ENCODE peak calls at places on chromosome 4, in five cellular contexts. M, X, O, L and S are unnamed samples. For H3K4me1 and H3K36me3, the result is how much of the 10 kb centered on the place peaks cover.

GRCh38 chr4:26707342-26707741 is 123.5 kb downstream of the TBC1D19 start:
- DNase-seq in M (no peak), O (no peak), L (no peak), X (no peak), S (no peak)

GRCh38 chr4:2937986-2938385 is 25.2 kb downstream of the NOP14 start:
- DNase-seq in O (no peak), X (no peak), M (peak), L (no peak), S (peak)

GRCh38 chr4:10506077-10506476 is 48.9 kb upstream of the ZNF518B start:
- DNase-seq in L (no peak), O (no peak), M (no peak), X (no peak), S (no peak)

GRCh38 chr4:185256444-185256843 is 47.0 kb downstream of the SNX25 start:
- DNase-seq in X (no peak), O (no peak), L (no peak), M (no peak), S (no peak)

GRCh38 chr4:52244773-52245360 is 193.8 kb downstream of the SPATA18 start:
- DNase-seq in O (no peak), X (no peak), M (no peak), L (no peak), S (no peak)

GRCh38 chr4:56128231-56128630 is 179.5 kb downstream of the CEP135 start:
- DNase-seq in L (no peak), X (no peak), M (no peak), O (no peak), S (no peak)

GRCh38 chr4:5037553-5038551 is 13.4 kb upstream of the STK32B start:
- DNase-seq in M (no peak), L (no peak), O (no peak), X (no peak), S (no peak)

GRCh38 chr4:1843852-1844251 is 12.1 kb downstream of the LETM1 start:
- DNase-seq in M (peak), O (no peak), L (no peak), X (no peak), S (no peak)

GRCh38 chr4:138864961-138865720 is 150.4 kb upstream of the NOCT start:
- DNase-seq in O (no peak), M (no peak), L (no peak), X (no peak), S (no peak)

GRCh38 chr4:165580379-165580905 is 201.6 kb downstream of the CPE start:
- DNase-seq in M (no peak), L (no peak), X (no peak), O (no peak), S (no peak)

GRCh38 chr4:139622856-139623255 is 42.8 kb upstream of the MGST2 start:
- DNase-seq in X (no peak), O (no peak), M (no peak), L (no peak), S (no peak)

GRCh38 chr4:188993871-188994270 is 854.6 kb downstream of the TRIML1 start:
- DNase-seq in X (no peak), M (no peak), O (no peak), L (no peak), S (no peak)

GRCh38 chr4:182447938-182448280 is 204.7 kb downstream of the TENM3 start:
- DNase-seq in O (no peak), M (no peak), X (no peak), L (no peak), S (no peak)

GRCh38 chr4:110005461-110006056 is 92.9 kb downstream of the EGF start:
- DNase-seq in M (no peak), L (no peak), O (peak), X (peak), S (no peak)

GRCh38 chr4:4673070-4673469 is 131.2 kb upstream of the STX18 start:
- DNase-seq in O (no peak), L (no peak), M (no peak), X (no peak), S (no peak)

GRCh38 chr4:42152507-42153504 is at the start of gene BEND4:
- DNase-seq in O (no peak), L (no peak), X (no peak), M (no peak), S (no peak)

GRCh38 chr4:185567828-185568442 is 32.6 kb upstream of the PDLIM3 start:
- DNase-seq in X (no peak), O (peak), M (peak), L (no peak), S (peak)

GRCh38 chr4:185093573-185093972 is 49.5 kb upstream of the SLC25A4 start:
- DNase-seq in L (no peak), X (no peak), O (no peak), M (no peak), S (no peak)

GRCh38 chr4:3676907-3677495 is 89.2 kb upstream of the ADRA2C start:
- DNase-seq in M (no peak), O (no peak), L (no peak), X (no peak), S (no peak)

GRCh38 chr4:25379591-25379990 is 2.5 kb downstream of the ANAPC4 start:
- DNase-seq in L (no peak), M (no peak), O (no peak), X (no peak), S (no peak)

GRCh38 chr4:10084651-10085320 is 31.8 kb downstream of the WDR1 start:
- DNase-seq in L (no peak), X (no peak), M (peak), O (no peak), S (no peak)

GRCh38 chr4:37953620-37954325 is 6.4 kb upstream of the PTTG2 start:
- DNase-seq in O (no peak), M (no peak), X (no peak), L (no peak), S (no peak)

GRCh38 chr4:150336676-150337412 is 245.1 kb upstream of the MAB21L2 start:
- DNase-seq in L (no peak), M (no peak), O (no peak), X (no peak), S (no peak)

GRCh38 chr4:39046243-39046642 is 14.0 kb upstream of the TMEM156 start:
- DNase-seq in L (no peak), X (no peak), M (no peak), O (no peak), S (no peak)

GRCh38 chr4:71231753-71232420 is 106.9 kb upstream of the SLC4A4 start:
- DNase-seq in X (no peak), L (no peak), O (no peak), M (no peak), S (no peak)

GRCh38 chr4:69210911-69211310 is 3.6 kb downstream of the UGT2B11 start:
- DNase-seq in M (no peak), L (no peak), X (no peak), O (no peak), S (no peak)

GRCh38 chr4:147518846-147519767 is 38.2 kb downstream of the EDNRA start:
- DNase-seq in X (peak), M (no peak), O (no peak), L (peak), S (peak)

GRCh38 chr4:2819244-2820215 is 24.1 kb upstream of the ADD1 start:
- DNase-seq in O (no peak), L (no peak), M (no peak), X (no peak), S (no peak)

GRCh38 chr4:124899997-124900396 is 187.5 kb upstream of the ANKRD50 start:
- DNase-seq in O (no peak), M (no peak), L (no peak), X (no peak), S (no peak)

GRCh38 chr4:102629686-102630085 is 128.5 kb downstream of the NFKB1 start:
- DNase-seq in X (no peak), M (no peak), L (no peak), O (no peak), S (no peak)

GRCh38 chr4:25857851-25858400 is 4.9 kb downstream of the SEL1L3 start:
- DNase-seq in O (no peak), X (no peak), M (no peak), L (no peak), S (no peak)

GRCh38 chr4:1255151-1255550 is 6.2 kb upstream of the CTBP1 start:
- DNase-seq in M (no peak), X (no peak), L (no peak), O (no peak), S (no peak)

GRCh38 chr4:118955515-118955914 is 66.9 kb downstream of the SYNPO2 start:
- DNase-seq in M (no peak), O (no peak), L (no peak), X (no peak), S (no peak)

GRCh38 chr4:7845493-7846124 is 94.1 kb downstream of the AFAP1 start:
- DNase-seq in X (no peak), O (no peak), M (no peak), L (no peak), S (no peak)
- H3K4me1 ChIP-seq in X (under half), O (half or more), M (under half), L (under half), S (under half)

DNA sequence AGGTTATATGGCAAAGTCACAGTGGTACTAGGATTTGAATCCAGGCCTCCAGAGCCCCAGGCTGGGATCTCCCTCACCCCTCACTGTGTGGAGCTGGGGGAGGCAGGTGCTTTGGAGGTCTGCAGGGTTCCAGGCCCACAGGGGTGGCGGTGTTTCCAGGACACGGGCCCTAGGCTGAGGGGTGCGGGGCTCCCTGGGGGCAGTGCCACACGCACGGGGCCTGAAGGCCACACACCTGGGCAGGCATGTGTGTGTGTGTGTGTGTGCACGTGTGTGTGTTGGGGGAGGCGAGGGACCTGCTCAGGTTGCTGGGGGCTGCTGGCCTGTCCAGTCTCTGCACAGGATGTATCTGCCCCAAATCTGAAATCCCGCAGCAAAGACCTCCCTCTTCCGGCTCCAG is 18.8 kb downstream of the SH3TC1 start:
- DNase-seq in O (no peak), L (no peak), M (no peak), X (no peak), S (no peak)
- H3K36me3 ChIP-seq in O (under half), L (under half), M (under half), X (under half), S (under half)

DNA sequence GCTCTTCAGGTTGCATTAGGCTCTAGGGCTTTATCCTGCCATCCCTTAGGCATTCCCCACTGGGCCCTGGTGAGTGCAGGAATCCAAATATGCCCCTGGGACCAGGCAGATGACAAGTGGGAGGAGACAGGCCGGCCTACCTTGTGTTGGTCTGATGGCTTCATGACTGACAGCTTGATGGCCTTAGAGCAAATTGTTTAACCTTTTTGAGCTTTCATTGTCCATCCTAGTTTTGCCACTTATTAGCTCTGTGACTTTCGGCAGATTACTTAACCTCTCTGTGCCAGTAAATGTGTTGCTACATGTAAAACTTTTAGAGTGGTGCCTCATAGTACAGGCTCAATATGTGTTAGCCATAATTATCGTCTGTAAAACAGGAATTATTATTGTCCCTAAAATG is 4.4 kb downstream of the KIT start:
- DNase-seq in O (no peak), X (no peak), M (no peak), L (no peak), S (no peak)
- H3K27ac ChIP-seq in O (no peak), X (no peak), M (no peak), L (no peak), S (no peak)

DNA sequence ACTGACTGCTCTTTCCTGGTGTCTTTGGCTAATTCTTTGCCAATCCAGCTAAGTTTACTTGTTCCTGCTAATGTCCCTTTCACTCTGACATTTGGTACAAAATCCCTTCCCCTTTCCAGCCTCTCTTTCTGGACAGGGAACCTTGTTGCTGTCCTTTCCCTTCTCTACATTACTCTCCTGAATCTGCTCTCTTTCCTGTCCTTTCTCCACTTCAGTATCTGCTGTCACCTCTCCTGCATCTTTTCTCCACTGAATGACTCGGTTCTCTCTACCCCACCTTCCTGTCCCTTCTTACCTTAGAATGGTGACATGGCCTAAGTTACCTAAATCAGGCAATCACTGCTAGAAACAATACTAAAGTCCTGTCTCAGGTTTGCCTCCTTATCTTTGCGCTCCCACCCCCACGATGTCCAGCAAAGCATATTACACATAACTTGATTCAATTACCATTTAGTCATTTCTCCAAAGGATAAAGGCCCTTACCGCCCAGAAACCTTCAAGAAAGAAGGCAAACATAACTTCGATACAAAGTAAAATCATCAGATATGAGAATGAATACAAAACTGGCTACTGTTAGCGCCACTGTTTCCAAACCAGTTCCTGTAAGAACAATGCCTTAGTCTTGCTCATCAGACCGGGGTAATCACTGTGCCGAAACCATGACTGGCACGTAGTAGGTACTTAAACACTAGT is 887 bp downstream of the BOD1L1 start:
- DNase-seq in M (no peak), X (no peak), L (no peak), O (no peak), S (no peak)
- H3K4me1 ChIP-seq in M (under half), X (under half), L (under half), O (under half), S (under half)

DNA sequence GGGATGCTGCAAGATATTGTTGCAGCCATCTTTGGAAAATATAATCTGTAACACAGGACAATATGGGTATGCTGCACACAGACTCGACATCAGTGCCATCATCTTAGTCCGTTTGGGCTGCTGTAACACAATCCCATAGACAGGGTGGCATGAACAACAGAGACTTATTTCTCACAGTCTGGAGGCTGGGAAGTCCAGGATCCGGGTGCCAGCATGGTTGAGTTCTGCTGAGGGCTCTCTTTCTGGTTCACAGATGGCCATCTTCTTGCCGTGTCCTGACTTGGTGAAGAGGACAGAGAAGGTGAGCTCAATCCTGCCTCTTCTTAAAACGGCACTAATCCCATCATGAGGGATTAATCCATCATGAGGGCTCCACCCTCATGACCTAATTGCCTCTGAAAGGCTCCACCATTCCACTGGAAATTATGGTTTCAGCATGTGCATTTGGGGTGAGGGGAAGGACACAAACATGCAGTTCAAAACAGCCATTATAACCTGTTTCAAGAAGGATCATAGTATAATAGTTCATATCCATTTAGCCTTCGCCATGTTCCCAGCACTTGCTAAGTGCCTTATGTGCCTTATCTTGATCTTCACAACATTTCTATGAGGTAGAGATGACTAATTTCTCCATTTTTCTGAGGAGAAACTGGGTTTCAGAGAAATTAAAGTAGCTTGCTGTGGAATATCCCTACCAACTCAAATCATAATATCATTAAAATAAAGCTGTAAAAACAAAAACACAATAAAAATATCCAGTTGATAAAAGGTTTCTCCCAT is 27.9 kb upstream of the SPP1 start:
- DNase-seq in X (no peak), L (no peak), M (no peak), O (no peak), S (no peak)
- H3K36me3 ChIP-seq in X (under half), L (under half), M (under half), O (under half), S (under half)

DNA sequence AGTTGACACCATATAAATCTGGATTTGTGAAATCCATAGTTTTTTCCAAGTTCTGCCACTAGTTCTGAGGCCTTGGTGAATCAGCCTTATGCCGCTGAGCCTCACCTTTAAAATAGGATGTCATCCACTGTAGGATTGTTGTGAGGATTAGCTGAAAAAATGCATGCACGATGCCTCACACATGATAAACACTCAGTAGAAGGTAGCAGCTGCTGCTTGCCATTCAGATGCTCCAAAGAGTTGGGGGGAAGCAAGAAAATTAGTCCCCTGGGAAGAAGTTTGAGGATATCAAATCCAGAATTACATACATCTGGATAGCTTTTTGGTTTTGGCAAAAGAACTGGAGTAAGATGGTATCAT is 7.4 kb downstream of the MMAA start:
- DNase-seq in O (no peak), X (no peak), L (no peak), M (no peak), S (no peak)
- H3K27ac ChIP-seq in O (no peak), X (no peak), L (no peak), M (no peak), S (no peak)

GRCh38 chr4:153530284-153530995 is 64.3 kb downstream of the TMEM131L start:
- DNase-seq in L (no peak), X (no peak), M (no peak), O (peak), S (no peak)
- H3K4me1 ChIP-seq in L (half or more), X (half or more), M (half or more), O (half or more), S (under half)

GRCh38 chr4:82818974-82819662 is 20.5 kb upstream of the SCD5 start:
- DNase-seq in M (no peak), L (no peak), O (no peak), X (no peak), S (no peak)
- H3K36me3 ChIP-seq in M (half or more), L (under half), O (half or more), X (half or more), S (under half)

GRCh38 chr4:184019667-184020665 is 114.9 kb downstream of the STOX2 start:
- DNase-seq in O (no peak), M (no peak), X (no peak), L (no peak), S (no peak)
- H3K27ac ChIP-seq in O (no peak), M (no peak), X (no peak), L (no peak), S (peak)

DNA sequence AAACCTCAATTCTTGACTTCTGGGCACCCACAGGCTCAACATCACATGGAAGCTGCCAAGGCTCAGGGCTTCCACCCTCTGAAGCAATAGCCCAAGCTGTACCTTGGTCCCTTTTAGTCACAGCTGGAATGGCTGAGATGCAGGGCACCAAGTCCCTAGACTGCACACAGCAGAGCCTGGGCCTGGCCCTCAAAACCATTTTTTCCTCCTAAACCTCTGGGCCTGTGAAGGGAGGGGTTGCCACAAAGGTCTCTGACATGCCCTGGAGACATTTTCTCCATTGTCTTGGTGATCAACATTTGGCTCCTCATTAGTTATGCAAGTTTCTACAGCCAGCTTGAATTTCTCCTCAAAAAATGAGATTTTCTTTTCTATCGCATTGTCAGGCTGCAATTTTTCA is 382.7 kb upstream of the RASGEF1B start:
- DNase-seq in X (no peak), O (no peak), M (no peak), L (no peak), S (no peak)
- H3K4me1 ChIP-seq in X (under half), O (under half), M (under half), L (under half), S (under half)